ENCODE peak calls at places on chromosome 11, in eight cellular contexts. G, V, R, A, L, U, W and K are unnamed samples. For H3K27me3, the result is how much of the 10 kb centered on the place peaks cover.

GRCh38 chr11:91173701-91174100 is 950.9 kb upstream of the CHORDC1 start:
- DNase-seq in W (peak), A (no peak), V (no peak), G (no peak), U (no peak), L (no peak), R (no peak), K (no peak)

GRCh38 chr11:102012946-102013345 is 34.3 kb upstream of the CFAP300 start:
- DNase-seq in G (no peak), U (no peak), V (no peak), R (no peak), L (no peak), A (no peak), W (no peak), K (no peak)

GRCh38 chr11:10592331-10592730 is 23.9 kb upstream of the LYVE1 start:
- DNase-seq in U (peak), L (no peak), W (peak), V (no peak), A (peak), G (no peak), R (peak), K (no peak)

GRCh38 chr11:48013269-48013901 is 33.0 kb downstream of the PTPRJ start:
- DNase-seq in V (peak), A (peak), L (no peak), R (no peak), G (no peak), U (no peak), W (no peak), K (no peak)

GRCh38 chr11:89736566-89736965 is 26.5 kb downstream of the TRIM77 start:
- DNase-seq in V (no peak), G (no peak), R (no peak), W (no peak), A (no peak), L (no peak), U (no peak), K (no peak)

GRCh38 chr11:94060401-94060800 is 39.2 kb downstream of the HEPHL1 start:
- DNase-seq in U (no peak), W (no peak), A (no peak), G (no peak), L (no peak), V (no peak), R (no peak), K (no peak)

GRCh38 chr11:475941-476340 is 25.9 kb downstream of the PTDSS2 start:
- DNase-seq in L (no peak), G (no peak), A (no peak), V (no peak), R (no peak), W (no peak), U (no peak), K (no peak)

GRCh38 chr11:134244593-134244992 is 8.6 kb downstream of the THYN1 start:
- DNase-seq in L (no peak), G (no peak), U (no peak), W (no peak), V (no peak), A (no peak), R (no peak), K (peak)

GRCh38 chr11:10493041-10493663 is 38.1 kb downstream of the AMPD3 start:
- DNase-seq in A (no peak), R (no peak), L (no peak), G (no peak), W (no peak), V (no peak), U (no peak), K (peak)

GRCh38 chr11:114794048-114794684 is 115.8 kb downstream of the NXPE2 start:
- DNase-seq in W (no peak), G (no peak), R (no peak), L (no peak), V (no peak), U (no peak), A (no peak), K (no peak)

GRCh38 chr11:116294630-116295029 is 478.2 kb downstream of the BUD13 start:
- DNase-seq in G (no peak), V (no peak), W (peak), R (no peak), U (no peak), A (no peak), L (no peak), K (no peak)

GRCh38 chr11:16154715-16155396 is 201.5 kb downstream of the SOX6 start:
- DNase-seq in G (no peak), U (no peak), A (no peak), L (no peak), V (peak), R (no peak), W (no peak), K (no peak)

GRCh38 chr11:93528757-93529639 is 14.2 kb downstream of the SMCO4 start:
- DNase-seq in V (no peak), G (no peak), W (no peak), A (no peak), U (no peak), R (no peak), L (no peak), K (no peak)

GRCh38 chr11:28146123-28146751 is 38.0 kb downstream of the METTL15 start:
- DNase-seq in U (peak), V (no peak), G (no peak), L (no peak), W (peak), R (peak), A (no peak), K (no peak)

GRCh38 chr11:27209562-27210005 is 153.4 kb downstream of the CCDC34 start:
- DNase-seq in U (no peak), A (no peak), V (no peak), R (peak), W (peak), G (no peak), L (no peak), K (peak)

GRCh38 chr11:33598426-33599069 is 102.1 kb downstream of the C11orf91 start:
- DNase-seq in A (no peak), U (no peak), V (no peak), L (no peak), G (no peak), W (no peak), R (no peak), K (no peak)

GRCh38 chr11:23112987-23113886 is 253.0 kb upstream of the CCDC179 start:
- DNase-seq in A (peak), G (peak), W (peak), L (no peak), U (no peak), R (no peak), V (peak), K (no peak)

GRCh38 chr11:64877390-64878222 is 815 bp downstream of the EHD1 start:
- DNase-seq in A (peak), V (no peak), G (no peak), R (no peak), L (no peak), W (no peak), U (no peak), K (no peak)

GRCh38 chr11:113818426-113818825 is 38.8 kb downstream of the CLDN25 start:
- DNase-seq in W (no peak), L (no peak), U (no peak), R (no peak), G (no peak), A (no peak), V (no peak), K (no peak)

GRCh38 chr11:11345099-11345498 is 8.0 kb downstream of the CSNK2A3 start:
- DNase-seq in W (no peak), V (peak), R (no peak), U (no peak), G (no peak), L (no peak), A (no peak), K (no peak)

GRCh38 chr11:116119158-116119557 is 614.9 kb upstream of the CADM1 start:
- DNase-seq in V (no peak), U (no peak), G (no peak), W (no peak), A (no peak), L (no peak), R (no peak), K (no peak)

GRCh38 chr11:69339041-69339733 is 45.2 kb downstream of the MYEOV start:
- DNase-seq in R (no peak), L (no peak), U (no peak), W (no peak), V (no peak), A (no peak), G (peak), K (no peak)

GRCh38 chr11:72924568-72925190 is 110.5 kb downstream of the ATG16L2 start:
- DNase-seq in L (no peak), W (peak), U (no peak), G (no peak), A (peak), R (peak), V (no peak), K (no peak)

GRCh38 chr11:105189586-105189985 is 50.0 kb upstream of the CARD18 start:
- DNase-seq in G (no peak), L (no peak), V (no peak), W (no peak), R (no peak), A (peak), U (no peak), K (no peak)

GRCh38 chr11:45166604-45166897 is 20.1 kb downstream of the PRDM11 start:
- DNase-seq in L (no peak), W (no peak), R (no peak), V (no peak), G (no peak), U (no peak), A (no peak), K (no peak)

GRCh38 chr11:60343094-60343704 is 16.1 kb downstream of the MS4A6E start:
- DNase-seq in W (peak), L (no peak), A (no peak), U (no peak), G (no peak), R (peak), V (no peak), K (no peak)

GRCh38 chr11:95451682-95452081 is 220.7 kb upstream of the SESN3 start:
- DNase-seq in A (no peak), L (no peak), U (peak), R (no peak), V (no peak), G (no peak), W (peak), K (no peak)

GRCh38 chr11:62889484-62890437 is 9.1 kb downstream of the SLC3A2 start:
- DNase-seq in U (no peak), G (peak), A (peak), V (no peak), R (no peak), W (no peak), L (no peak), K (no peak)

GRCh38 chr11:73306977-73307322 is 1.1 kb upstream of the ARHGEF17 start:
- DNase-seq in G (no peak), U (no peak), W (no peak), A (no peak), R (no peak), V (no peak), L (no peak), K (no peak)

GRCh38 chr11:75968021-75968685 is 153.1 kb downstream of the UVRAG start:
- DNase-seq in L (no peak), R (no peak), W (no peak), U (no peak), G (no peak), V (no peak), A (no peak), K (no peak)

GRCh38 chr11:77505956-77506355 is 32.1 kb upstream of the PAK1 start:
- DNase-seq in V (no peak), W (no peak), U (no peak), L (no peak), R (no peak), G (no peak), A (no peak), K (no peak)

GRCh38 chr11:47711225-47711624 is 3.9 kb downstream of the AGBL2 start:
- DNase-seq in A (no peak), R (no peak), L (no peak), U (no peak), W (no peak), G (no peak), V (no peak), K (no peak)

GRCh38 chr11:92424281-92424680 is 199.7 kb downstream of the FAT3 start:
- DNase-seq in W (peak), R (no peak), G (no peak), V (no peak), U (no peak), A (no peak), L (no peak), K (no peak)

GRCh38 chr11:7413961-7414728 is 71.2 kb upstream of the OLFML1 start:
- DNase-seq in V (no peak), A (no peak), R (no peak), L (no peak), U (no peak), W (no peak), G (no peak), K (no peak)
- TF ChIP-seq CTCF in V (no peak), A (no peak), R (no peak), L (no peak), U (no peak), W (peak), G (no peak), K (no peak)

GRCh38 chr11:118151421-118151820 is 1.2 kb downstream of the SCN4B start:
- DNase-seq in V (no peak), L (no peak), R (no peak), A (no peak), G (no peak), W (no peak), U (no peak), K (no peak)
- H3K4me3 ChIP-seq in V (no peak), L (no peak), R (no peak), A (no peak), G (no peak), W (no peak), U (no peak), K (no peak)

DNA sequence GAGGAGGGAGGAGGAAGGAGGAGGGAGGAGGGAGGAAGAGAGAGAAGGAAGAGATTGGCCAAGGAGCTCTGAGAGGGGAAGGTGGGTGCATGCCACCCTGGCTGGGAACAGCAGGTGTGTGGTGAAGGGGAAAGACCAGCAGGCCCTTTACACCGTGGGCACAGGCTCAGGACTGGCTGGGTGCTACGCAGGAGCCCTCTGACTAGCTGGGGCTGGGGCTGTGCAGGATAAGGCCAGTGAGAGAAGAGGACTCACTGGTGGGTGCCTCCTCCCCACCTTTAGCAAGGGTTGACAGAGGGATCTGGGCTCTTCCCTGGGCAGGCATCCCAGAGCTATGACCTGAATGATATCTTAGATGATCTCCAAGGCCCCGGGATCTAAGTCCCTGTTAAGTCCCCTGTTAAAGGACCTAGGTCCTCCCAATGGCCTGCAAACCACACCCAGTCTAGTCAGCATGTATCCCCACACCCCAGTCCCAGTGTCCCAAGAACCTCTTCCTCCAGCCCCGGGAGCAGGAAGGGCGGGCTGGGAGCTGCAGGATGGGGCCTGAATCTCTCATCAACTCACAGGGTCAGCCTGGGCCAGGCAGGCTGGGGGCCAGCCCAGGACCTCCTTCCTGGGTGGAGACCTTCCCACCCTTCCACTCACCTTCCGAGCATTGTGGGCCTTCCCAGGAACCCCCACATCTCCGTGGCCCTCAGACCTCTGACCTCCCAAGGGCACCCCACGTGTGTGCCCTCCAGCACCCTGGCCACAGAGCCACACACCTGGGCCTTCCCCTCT is 55.4 kb downstream of the CDKN1C start:
- DNase-seq in W (no peak), V (no peak), G (no peak), U (no peak), L (no peak), A (no peak), R (no peak), K (no peak)
- H3K27me3 ChIP-seq in W (under half), V (under half), G (under half), U (under half), L (under half), A (under half), R (under half), K (under half)

GRCh38 chr11:5069272-5069671 is at the start of gene OR52E1:
- DNase-seq in L (no peak), W (no peak), U (no peak), A (no peak), G (no peak), V (no peak), R (no peak), K (no peak)

GRCh38 chr11:5071815-5072214 is 2.4 kb downstream of the OR52E1 start:
- DNase-seq in G (no peak), V (no peak), L (no peak), R (no peak), A (no peak), U (no peak), W (no peak), K (no peak)
- TF ChIP-seq CTCF in G (no peak), V (no peak), L (no peak), R (no peak), A (no peak), U (no peak), W (no peak), K (no peak)

DNA sequence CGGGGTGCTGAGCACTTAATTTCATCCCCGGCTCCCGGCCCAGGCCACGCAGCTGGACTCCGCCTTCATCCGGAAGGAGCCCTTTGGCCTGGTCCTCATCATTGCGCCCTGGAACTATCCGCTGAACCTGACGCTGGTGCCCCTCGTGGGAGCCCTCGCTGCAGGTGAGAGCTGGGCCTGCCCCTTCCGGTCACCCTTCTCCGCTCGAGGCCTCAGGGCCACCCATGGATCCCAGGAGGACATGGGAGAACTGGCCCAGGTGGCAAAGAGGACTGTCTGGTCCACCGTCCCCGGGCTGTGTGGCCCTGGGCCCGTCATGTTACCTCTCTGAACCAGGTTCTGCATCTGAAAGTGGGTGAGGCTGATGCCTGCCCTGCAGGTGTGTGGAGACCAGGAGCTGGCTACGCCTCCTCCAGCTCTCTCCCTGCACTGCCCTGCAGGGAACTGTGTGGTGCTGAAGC is 8.6 kb downstream of the ALDH3B1 start:
- DNase-seq in G (no peak), W (no peak), V (no peak), A (no peak), R (no peak), L (no peak), U (no peak), K (no peak)
- H3K4me3 ChIP-seq in G (no peak), W (no peak), V (no peak), A (no peak), R (no peak), L (no peak), U (no peak), K (no peak)